ENCODE peak calls at places on chromosomes 4 and X, in seven cellular contexts. O is SJCRH30; Z is ascending aorta; H is choroid plexus epithelial cell; B is lower lobe of right lung; L is BJ; V is naive thymus-derived CD4-positive, alpha-beta T cell. W is an unnamed sample.

GRCh38 chr4:36241771-36242170 is 2.5 kb downstream of the ARAP2 start:
- DNase-seq in O (no peak), Z (no peak), H (no peak), B (no peak), L (no peak), V (peak; percentile 46), W (no peak)

GRCh38 chr4:161260819-161261218 is 903.0 kb downstream of the FSTL5 start:
- DNase-seq in O (no peak), Z (no peak), H (no peak), B (no peak), L (no peak), V (no peak), W (no peak)

GRCh38 chrX:129654652-129655546 is at the start of gene APLN:
- DNase-seq in O (peak; percentile 64), Z (peak; percentile 64), H (peak; percentile 70), B (peak; percentile 51), L (no peak), V (no peak), W (peak; percentile 48)

GRCh38 chr4:16779028-16779675 is 119.3 kb downstream of the LDB2 start:
- DNase-seq in O (no peak), Z (no peak), H (peak; percentile 74), B (no peak), L (peak; percentile 14), V (no peak), W (no peak)

GRCh38 chrX:10608099-10608498 is 12.3 kb downstream of the MID1 start:
- DNase-seq in O (no peak), Z (no peak), H (peak; percentile 67), B (no peak), L (no peak), V (no peak), W (no peak)

GRCh38 chr4:55947254-55947882 is 1.4 kb upstream of the CEP135 start:
- DNase-seq in O (peak; percentile 23), Z (no peak), H (peak; percentile 22), B (no peak), L (no peak), V (no peak), W (no peak)

GRCh38 chrX:9844936-9845573 is 58.8 kb downstream of the SHROOM2 start:
- DNase-seq in O (no peak), Z (no peak), H (no peak), B (no peak), L (no peak), V (no peak), W (no peak)

GRCh38 chrX:19332983-19333382 is 10.7 kb upstream of the PDHA1 start:
- DNase-seq in O (peak; percentile 77), Z (no peak), H (peak; percentile 33), B (no peak), L (no peak), V (no peak), W (peak; percentile 49)

GRCh38 chrX:30304866-30305265 is 4.3 kb downstream of the NR0B1 start:
- DNase-seq in O (no peak), Z (no peak), H (no peak), B (no peak), L (no peak), V (no peak), W (no peak)

GRCh38 chrX:111581086-111581485 is 69.6 kb downstream of the SERTM2 start:
- DNase-seq in O (no peak), Z (no peak), H (peak; percentile 43), B (no peak), L (no peak), V (no peak), W (no peak)

GRCh38 chr4:20544645-20545044 is 155.6 kb upstream of the PACRGL start:
- DNase-seq in O (peak; percentile 49), Z (no peak), H (peak; percentile 82), B (no peak), L (no peak), V (no peak), W (no peak)

GRCh38 chrX:28979876-28980275 is 392.6 kb downstream of the IL1RAPL1 start:
- DNase-seq in O (no peak), Z (no peak), H (peak; percentile 1), B (no peak), L (no peak), V (no peak), W (no peak)

GRCh38 chr4:85607624-85608023 is 132.7 kb downstream of the ARHGAP24 start:
- DNase-seq in O (no peak), Z (no peak), H (no peak), B (no peak), L (no peak), V (no peak), W (no peak)

GRCh38 chr4:85600501-85600900 is 125.6 kb downstream of the ARHGAP24 start:
- DNase-seq in O (no peak), Z (no peak), H (no peak), B (no peak), L (no peak), V (no peak), W (no peak)

GRCh38 chr4:85606505-85606904 is 131.6 kb downstream of the ARHGAP24 start:
- DNase-seq in O (no peak), Z (no peak), H (no peak), B (no peak), L (no peak), V (no peak), W (no peak)

GRCh38 chr4:85598936-85599335 is 124.0 kb downstream of the ARHGAP24 start:
- DNase-seq in O (no peak), Z (no peak), H (no peak), B (no peak), L (no peak), V (no peak), W (no peak)

GRCh38 chr4:85603437-85604336 is 128.7 kb downstream of the ARHGAP24 start:
- DNase-seq in O (peak; percentile 65), Z (no peak), H (peak; percentile 87), B (no peak), L (peak; percentile 16), V (no peak), W (no peak)
- H3K4me3 ChIP-seq in O (no peak overlapping the region), Z (no peak overlapping the region), H (no peak overlapping the region), B (no peak overlapping the region), L (no peak overlapping the region), V (no peak overlapping the region), W (no peak overlapping the region)

DNA sequence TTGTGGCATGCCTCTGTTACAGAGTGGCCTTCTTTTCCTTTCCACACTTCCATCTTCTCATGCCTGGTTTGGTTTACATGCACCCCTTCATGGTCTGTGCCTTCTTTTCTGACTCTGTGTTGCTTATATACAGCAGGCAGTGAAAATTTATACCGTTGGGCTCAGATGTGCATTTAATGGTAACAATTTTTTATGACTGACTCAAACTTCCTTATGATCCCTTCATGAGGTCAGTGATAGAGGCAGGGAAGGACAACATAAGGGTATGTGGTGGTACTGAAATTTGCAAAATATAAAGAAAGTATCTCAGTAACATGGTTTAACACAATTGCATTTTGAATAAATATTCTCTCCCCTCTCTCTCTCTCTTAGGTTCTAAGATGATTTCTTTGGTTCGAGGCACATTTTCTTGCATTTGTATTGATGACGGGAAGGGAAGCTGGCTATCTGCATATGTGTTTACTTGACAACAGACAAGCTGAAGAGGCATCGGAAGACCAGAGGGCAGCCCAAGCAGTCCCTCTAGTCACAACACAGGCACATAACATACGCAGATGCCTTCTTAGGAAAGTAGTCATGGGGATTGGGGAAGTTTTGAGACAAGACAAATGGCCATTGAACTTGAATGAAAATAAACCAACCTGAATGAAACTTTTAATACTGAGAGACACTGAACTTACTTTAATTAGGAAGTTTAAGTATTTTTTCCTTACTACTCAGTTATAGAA is 163.3 kb upstream of the LEF1 start:
- DNase-seq in O (no peak), Z (no peak), H (no peak), B (no peak), L (no peak), V (no peak), W (no peak)
- H3K4me3 ChIP-seq in O (no peak overlapping the region), Z (no peak overlapping the region), H (no peak overlapping the region), B (no peak overlapping the region), L (no peak overlapping the region), V (no peak overlapping the region), W (no peak overlapping the region)

DNA sequence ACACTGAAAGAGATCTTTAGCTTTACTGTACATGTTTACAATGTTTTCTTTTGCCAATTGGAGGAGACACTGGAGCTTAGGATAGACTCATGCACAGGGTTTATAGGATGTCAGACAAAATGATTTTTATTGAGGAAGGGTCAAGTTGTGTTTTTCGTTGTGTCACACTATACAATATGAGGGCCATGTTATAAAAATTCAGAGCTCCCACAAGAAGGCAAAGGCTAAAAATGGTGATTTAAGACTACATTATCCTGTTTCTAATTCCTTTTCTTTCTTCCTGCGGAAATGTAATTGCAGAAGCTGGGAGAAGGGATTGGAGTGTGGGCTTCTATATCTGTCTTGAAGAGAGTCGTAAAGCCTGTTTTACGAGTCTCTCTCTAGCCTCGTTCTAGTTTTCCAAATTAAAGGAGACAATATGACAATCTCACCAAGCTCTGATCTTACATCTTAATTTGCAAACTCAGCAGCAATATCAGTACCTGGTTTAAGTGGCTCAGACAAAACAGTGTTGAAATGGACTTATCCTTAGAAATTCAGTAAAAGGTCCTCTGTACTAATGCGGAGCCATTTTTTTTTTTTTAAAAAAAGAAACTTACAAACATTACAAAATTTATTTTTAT is 349.4 kb upstream of the HAND2 start:
- DNase-seq in O (no peak), Z (no peak), H (no peak), B (no peak), L (no peak), V (no peak), W (no peak)
- H3K4me3 ChIP-seq in O (no peak overlapping the region), Z (no peak overlapping the region), H (no peak overlapping the region), B (no peak overlapping the region), L (no peak overlapping the region), V (no peak overlapping the region), W (no peak overlapping the region)

GRCh38 chr4:70291341-70291740 is 43.4 kb upstream of the CABS1 start:
- DNase-seq in O (no peak), Z (no peak), H (no peak), B (no peak), L (no peak), V (no peak), W (no peak)
- H3K4me3 ChIP-seq in O (no peak overlapping the region), Z (no peak overlapping the region), H (no peak overlapping the region), B (no peak overlapping the region), L (no peak overlapping the region), V (no peak overlapping the region), W (no peak overlapping the region)

GRCh38 chrX:2499507-2499906 is 1.3 kb downstream of the DHRSX start:
- DNase-seq in O (no peak), Z (no peak), H (no peak), B (no peak), L (no peak), V (no peak), W (no peak)

GRCh38 chrX:2498781-2499302 is 1.9 kb downstream of the DHRSX start:
- DNase-seq in O (no peak), Z (no peak), H (peak; percentile 44), B (no peak), L (no peak), V (no peak), W (peak; percentile 66)

GRCh38 chrX:2500681-2501151 is at the start of the genes DHRSX and ZBED1:
- DNase-seq in O (peak; percentile 48), Z (no peak), H (no peak), B (peak; percentile 62), L (no peak), V (peak; percentile 17), W (peak; percentile 68)

GRCh38 chrX:2501246-2502102 is 698 bp upstream of the DHRSX start:
- DNase-seq in O (no peak), Z (no peak), H (no peak), B (no peak), L (no peak), V (no peak), W (peak; percentile 51)

GRCh38 chrX:2500091-2500680 is 590 bp downstream of the DHRSX start:
- DNase-seq in O (peak; percentile 37), Z (no peak), H (peak; percentile 58), B (peak; percentile 61), L (no peak), V (no peak), W (peak; percentile 63)
- H3K4me3 ChIP-seq in O (peak overlapping the region; percentile 91), Z (peak overlapping the region; percentile 84), H (peak overlapping the region; percentile 76), B (peak overlapping the region; percentile 90), L (peak overlapping the region; percentile 55), V (peak overlapping the region; percentile 65), W (peak overlapping the region; percentile 76)

GRCh38 chr4:176387571-176387970 is 67.8 kb downstream of the SPCS3 start:
- DNase-seq in O (peak; percentile 8), Z (no peak), H (peak; percentile 40), B (no peak), L (no peak), V (no peak), W (no peak)
- H3K4me3 ChIP-seq in O (no peak overlapping the region), Z (no peak overlapping the region), H (no peak overlapping the region), B (no peak overlapping the region), L (no peak overlapping the region), V (no peak overlapping the region), W (no peak overlapping the region)

W was measured in right lobe of liver.